ENCODE peak calls at places on chromosomes 2 and 18, in six cellular contexts. Y is breast epithelium; Z is IMR-90; K is spleen; X is CD8-positive, alpha-beta T cell; V is BE2C. T is an unnamed sample.
A peak's percentile ranks its signal among the peaks of the same experiment; 100 is the strongest.

GRCh38 chr2:69163109-69163508 is 150.1 kb downstream of the ANTXR1 start:
- DNase-seq in V (no peak), X (no peak), Y (peak; percentile 43), Z (peak; percentile 88), K (no peak), T (no peak)

GRCh38 chr2:215028231-215028630 is 110.2 kb downstream of the ABCA12 start:
- DNase-seq in Y (no peak), V (no peak), X (no peak), K (no peak), Z (peak; percentile 48), T (no peak)

GRCh38 chr2:61426267-61426897 is 44.5 kb downstream of the USP34 start:
- DNase-seq in Z (no peak), V (peak; percentile 34), X (peak; percentile 76), Y (no peak), K (peak; percentile 92), T (peak; percentile 76)

GRCh38 chr18:54769526-54770464 is 58.5 kb upstream of the RAB27B start:
- DNase-seq in K (no peak), Z (peak; percentile 70), V (no peak), Y (no peak), X (no peak), T (peak; percentile 29)

GRCh38 chr2:101479328-101479727 is 4.4 kb upstream of the RFX8 start:
- DNase-seq in Y (no peak), X (no peak), K (no peak), Z (peak; percentile 18), V (no peak), T (no peak)

GRCh38 chr18:75162467-75162866 is 46.5 kb downstream of the PTGR3 start:
- DNase-seq in K (no peak), X (no peak), V (no peak), Y (no peak), Z (peak; percentile 71), T (no peak)

GRCh38 chr18:59835656-59836379 is 64.0 kb upstream of the PMAIP1 start:
- DNase-seq in Y (no peak), K (no peak), V (no peak), X (no peak), Z (peak; percentile 17), T (no peak)

GRCh38 chr18:635171-635570 is 22.3 kb upstream of the TYMS start:
- DNase-seq in V (no peak), Z (no peak), Y (no peak), K (no peak), X (no peak), T (no peak)

GRCh38 chr2:159146930-159147666 is 139.4 kb downstream of the WDSUB1 start:
- DNase-seq in K (no peak), Z (no peak), Y (no peak), V (no peak), X (no peak), T (peak; percentile 89)

GRCh38 chr18:38586327-38586726 is 1020.7 kb upstream of the CELF4 start:
- DNase-seq in X (no peak), K (no peak), Y (no peak), V (no peak), Z (no peak), T (no peak)

GRCh38 chr2:71934595-71935263 is 212.9 kb downstream of the CYP26B1 start:
- DNase-seq in Z (no peak), X (no peak), K (peak; percentile 37), V (no peak), Y (no peak), T (peak; percentile 51)

GRCh38 chr2:196592912-196593881 is 46.3 kb upstream of the CCDC150 start:
- DNase-seq in K (peak; percentile 73), X (no peak), Y (no peak), V (peak; percentile 83), Z (peak; percentile 57), T (peak; percentile 5)

GRCh38 chr18:32879497-32879896 is 106.7 kb upstream of the KLHL14 start:
- DNase-seq in X (no peak), K (no peak), Z (no peak), V (no peak), Y (no peak), T (no peak)

GRCh38 chr2:63983986-63984605 is 35.1 kb downstream of the VPS54 start:
- DNase-seq in Y (no peak), K (no peak), X (no peak), V (no peak), Z (peak; percentile 9), T (no peak)

GRCh38 chr2:181073896-181074295 is 93.5 kb downstream of the UBE2E3 start:
- DNase-seq in Y (no peak), X (no peak), Z (peak; percentile 71), V (no peak), K (no peak), T (no peak)

GRCh38 chr18:52670903-52671302 is 330.9 kb downstream of the DCC start:
- DNase-seq in Y (no peak), X (no peak), V (no peak), Z (peak; percentile 5), K (no peak), T (peak; percentile 19)

GRCh38 chr2:175964195-175964594 is 37.9 kb downstream of the LNPK start:
- DNase-seq in Z (no peak), Y (no peak), V (no peak), X (no peak), K (no peak), T (peak; percentile 34)

GRCh38 chr2:17749753-17750438 is 3.7 kb downstream of the SMC6 start:
- DNase-seq in K (no peak), Z (no peak), X (no peak), Y (no peak), V (no peak), T (no peak)

GRCh38 chr2:180979086-180979934 is 1.1 kb upstream of the UBE2E3 start:
- DNase-seq in K (no peak), Y (no peak), Z (peak; percentile 76), X (no peak), V (no peak), T (no peak)

GRCh38 chr2:218236829-218237228 is 19.8 kb downstream of the ARPC2 start:
- DNase-seq in Y (no peak), V (no peak), X (no peak), Z (no peak), K (no peak), T (no peak)

GRCh38 chr2:185219981-185220380 is 518.6 kb upstream of the FSIP2 start:
- DNase-seq in K (no peak), V (no peak), Z (no peak), X (no peak), Y (no peak), T (no peak)

GRCh38 chr2:95058466-95058988 is 33.0 kb downstream of the MAL start:
- DNase-seq in Z (no peak), X (no peak), K (no peak), V (no peak), Y (no peak), T (no peak)

GRCh38 chr2:63488118-63488713 is 100.1 kb downstream of the WDPCP start:
- DNase-seq in Y (no peak), X (no peak), K (no peak), V (peak; percentile 16), Z (peak; percentile 46), T (peak; percentile 13)

GRCh38 chr2:118013221-118013723 is 598 bp downstream of the CCDC93 start:
- DNase-seq in K (peak; percentile 94), Y (no peak), Z (no peak), X (peak; percentile 29), V (peak; percentile 10), T (peak; percentile 68)
- H3K4me3 ChIP-seq in K (peak overlapping the region; percentile 92), Y (peak overlapping the region; percentile 100), Z (peak overlapping the region; percentile 80), X (peak overlapping the region; percentile 73), V (peak overlapping the region; percentile 76), T (peak overlapping the region; percentile 74)

DNA sequence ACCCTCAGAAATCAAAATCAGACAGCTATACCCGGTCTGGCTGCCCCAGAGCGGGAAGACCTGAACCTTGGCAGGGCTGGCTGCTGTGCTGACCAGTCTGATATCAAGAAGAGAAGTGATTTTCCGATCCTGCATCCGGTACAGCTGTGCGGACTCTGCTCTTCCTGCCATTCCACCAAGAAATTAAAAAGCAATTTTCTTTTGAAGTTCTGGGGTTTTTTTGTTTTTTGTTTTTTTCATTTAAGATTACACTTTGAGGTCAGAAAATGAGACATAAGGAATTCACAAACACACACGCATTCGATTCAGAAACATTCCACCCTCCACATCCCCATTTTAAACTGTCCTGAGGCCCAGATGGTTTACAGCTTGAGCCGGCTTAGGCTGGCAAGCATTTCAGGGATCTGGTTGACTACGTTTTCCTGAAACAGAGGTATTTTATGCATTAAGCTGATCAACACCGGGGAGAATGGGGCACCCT is 156.5 kb downstream of the COL6A3 start:
- DNase-seq in V (no peak), Y (no peak), Z (peak; percentile 89), K (no peak), X (no peak), T (no peak)
- H3K4me1 ChIP-seq in V (no peaks in the 10 kb centered on the region), Y (peaks cover 3% of the 10 kb centered on the region), Z (peaks cover 45% of the 10 kb centered on the region), K (peaks cover 21% of the 10 kb centered on the region), X (no peaks in the 10 kb centered on the region), T (peaks cover 6% of the 10 kb centered on the region)

GRCh38 chr18:49021076-49021432 is 70.3 kb upstream of the SMAD7 start:
- DNase-seq in Z (no peak), V (no peak), X (no peak), K (peak; percentile 66), Y (no peak), T (no peak)
- H3K4me3 ChIP-seq in Z (no peak overlapping the region), V (no peak overlapping the region), X (no peak overlapping the region), K (no peak overlapping the region), Y (peak overlapping the region; percentile 23), T (peak overlapping the region; percentile 29)

GRCh38 chr2:42931147-42931817 is 138.9 kb upstream of the HAAO start:
- DNase-seq in Z (no peak), K (no peak), Y (no peak), X (no peak), V (no peak), T (no peak)

GRCh38 chr2:42931818-42932195 is 139.4 kb upstream of the HAAO start:
- DNase-seq in Z (peak; percentile 28), Y (no peak), X (no peak), K (no peak), V (no peak), T (no peak)

GRCh38 chr2:42934568-42935258 is 142.3 kb upstream of the HAAO start:
- DNase-seq in Y (no peak), Z (no peak), X (no peak), V (no peak), K (no peak), T (no peak)

GRCh38 chr2:42933824-42934254 is 141.5 kb upstream of the HAAO start:
- DNase-seq in Z (no peak), X (no peak), K (no peak), V (no peak), Y (no peak), T (no peak)

GRCh38 chr2:42932271-42933151 is 140.1 kb upstream of the HAAO start:
- DNase-seq in Y (no peak), Z (peak; percentile 28), V (no peak), K (no peak), X (no peak), T (no peak)
- H3K4me1 ChIP-seq in Y (peaks cover 39% of the 10 kb centered on the region), Z (peaks cover 37% of the 10 kb centered on the region), V (peaks cover 11% of the 10 kb centered on the region), K (peaks cover 75% of the 10 kb centered on the region), X (no peaks in the 10 kb centered on the region), T (peaks cover 13% of the 10 kb centered on the region)

GRCh38 chr2:120229341-120229740 is 6.1 kb upstream of the TMEM185B start:
- DNase-seq in K (peak; percentile 49), Z (no peak), Y (no peak), V (no peak), X (no peak), T (no peak)
- H3K4me3 ChIP-seq in K (no peak overlapping the region), Z (no peak overlapping the region), Y (no peak overlapping the region), V (no peak overlapping the region), X (no peak overlapping the region), T (no peak overlapping the region)

GRCh38 chr2:152038451-152038958 is 60.3 kb downstream of the CACNB4 start:
- DNase-seq in Z (no peak), K (no peak), X (no peak), Y (no peak), V (no peak), T (peak; percentile 8)
- H3K4me1 ChIP-seq in Z (no peaks in the 10 kb centered on the region), K (peaks cover 28% of the 10 kb centered on the region), X (no peaks in the 10 kb centered on the region), Y (no peaks in the 10 kb centered on the region), V (no peaks in the 10 kb centered on the region), T (no peaks in the 10 kb centered on the region)

GRCh38 chr2:191178066-191178701 is 27.4 kb upstream of the STAT4 start:
- DNase-seq in V (no peak), K (no peak), X (no peak), Y (no peak), Z (no peak), T (no peak)
- H3K4me3 ChIP-seq in V (no peak overlapping the region), K (no peak overlapping the region), X (no peak overlapping the region), Y (no peak overlapping the region), Z (no peak overlapping the region), T (no peak overlapping the region)